ENCODE peak calls at places on chromosome 15, in six cellular contexts. One of them, this sample, is unnamed.

GRCh38 chr15:89972085-89972484 is 29.0 kb upstream of the ZNF710 start:
- ATAC-seq in Right ventricle myocardium superior: no peak
- ATAC-seq in CD4-positive, alpha-beta T cell: no peak
- ATAC-seq in esophagus mucosa: peak
- ATAC-seq in activated B cell treated with CpG ODN at 0.5 μM for 24 hours: no peak
- ATAC-seq in RWPE2: peak
- ATAC-seq in this sample: no peak

GRCh38 chr15:78750566-78750965 is 60.7 kb downstream of the ADAMTS7 start:
- ATAC-seq in Right ventricle myocardium superior: peak
- ATAC-seq in CD4-positive, alpha-beta T cell: no peak
- ATAC-seq in esophagus mucosa: peak
- ATAC-seq in activated B cell treated with CpG ODN at 0.5 μM for 24 hours: no peak
- ATAC-seq in RWPE2: peak
- ATAC-seq in this sample: no peak

GRCh38 chr15:66587020-66587419 is 21.2 kb upstream of the LCTL start:
- ATAC-seq in Right ventricle myocardium superior: no peak
- ATAC-seq in CD4-positive, alpha-beta T cell: no peak
- ATAC-seq in esophagus mucosa: no peak
- ATAC-seq in activated B cell treated with CpG ODN at 0.5 μM for 24 hours: no peak
- ATAC-seq in RWPE2: no peak
- ATAC-seq in this sample: no peak

GRCh38 chr15:69919816-69920215 is 177.9 kb downstream of the TLE3 start:
- ATAC-seq in Right ventricle myocardium superior: no peak
- ATAC-seq in CD4-positive, alpha-beta T cell: no peak
- ATAC-seq in esophagus mucosa: no peak
- ATAC-seq in activated B cell treated with CpG ODN at 0.5 μM for 24 hours: no peak
- ATAC-seq in RWPE2: no peak
- ATAC-seq in this sample: no peak

GRCh38 chr15:35141743-35142356 is 56.8 kb upstream of the NANOGP8 start:
- ATAC-seq in Right ventricle myocardium superior: no peak
- ATAC-seq in CD4-positive, alpha-beta T cell: no peak
- ATAC-seq in esophagus mucosa: peak
- ATAC-seq in activated B cell treated with CpG ODN at 0.5 μM for 24 hours: no peak
- ATAC-seq in RWPE2: peak
- ATAC-seq in this sample: no peak

GRCh38 chr15:80554526-80554925 is 140.6 kb upstream of the ABHD17C start:
- ATAC-seq in Right ventricle myocardium superior: no peak
- ATAC-seq in CD4-positive, alpha-beta T cell: no peak
- ATAC-seq in esophagus mucosa: no peak
- ATAC-seq in activated B cell treated with CpG ODN at 0.5 μM for 24 hours: no peak
- ATAC-seq in RWPE2: no peak
- ATAC-seq in this sample: no peak

GRCh38 chr15:37056894-37057205 is 43.5 kb downstream of the MEIS2 start:
- ATAC-seq in Right ventricle myocardium superior: peak
- ATAC-seq in CD4-positive, alpha-beta T cell: no peak
- ATAC-seq in esophagus mucosa: no peak
- ATAC-seq in activated B cell treated with CpG ODN at 0.5 μM for 24 hours: no peak
- ATAC-seq in RWPE2: no peak
- ATAC-seq in this sample: no peak

GRCh38 chr15:70328137-70329115 is 230.7 kb upstream of the TLE3 start:
- ATAC-seq in Right ventricle myocardium superior: peak
- ATAC-seq in CD4-positive, alpha-beta T cell: no peak
- ATAC-seq in esophagus mucosa: peak
- ATAC-seq in activated B cell treated with CpG ODN at 0.5 μM for 24 hours: peak
- ATAC-seq in RWPE2: no peak
- ATAC-seq in this sample: peak

GRCh38 chr15:77569647-77570186 is 63.0 kb downstream of the LINGO1 start:
- ATAC-seq in Right ventricle myocardium superior: peak
- ATAC-seq in CD4-positive, alpha-beta T cell: no peak
- ATAC-seq in esophagus mucosa: no peak
- ATAC-seq in activated B cell treated with CpG ODN at 0.5 μM for 24 hours: no peak
- ATAC-seq in RWPE2: no peak
- ATAC-seq in this sample: no peak

GRCh38 chr15:32781781-32782180 is 64.0 kb downstream of the GREM1 start:
- ATAC-seq in Right ventricle myocardium superior: no peak
- ATAC-seq in CD4-positive, alpha-beta T cell: no peak
- ATAC-seq in esophagus mucosa: no peak
- ATAC-seq in activated B cell treated with CpG ODN at 0.5 μM for 24 hours: no peak
- ATAC-seq in RWPE2: no peak
- ATAC-seq in this sample: no peak

GRCh38 chr15:31925541-31925940 is 104.8 kb upstream of the CHRNA7 start:
- ATAC-seq in Right ventricle myocardium superior: no peak
- ATAC-seq in CD4-positive, alpha-beta T cell: no peak
- ATAC-seq in esophagus mucosa: no peak
- ATAC-seq in activated B cell treated with CpG ODN at 0.5 μM for 24 hours: no peak
- ATAC-seq in RWPE2: no peak
- ATAC-seq in this sample: no peak

GRCh38 chr15:89845305-89845893 is 30.7 kb upstream of the ANPEP start:
- ATAC-seq in Right ventricle myocardium superior: no peak
- ATAC-seq in CD4-positive, alpha-beta T cell: no peak
- ATAC-seq in esophagus mucosa: peak
- ATAC-seq in activated B cell treated with CpG ODN at 0.5 μM for 24 hours: no peak
- ATAC-seq in RWPE2: peak
- ATAC-seq in this sample: no peak

GRCh38 chr15:93417156-93418077 is 328.4 kb upstream of the RGMA start:
- ATAC-seq in Right ventricle myocardium superior: peak
- ATAC-seq in CD4-positive, alpha-beta T cell: no peak
- ATAC-seq in esophagus mucosa: no peak
- ATAC-seq in activated B cell treated with CpG ODN at 0.5 μM for 24 hours: no peak
- ATAC-seq in RWPE2: no peak
- ATAC-seq in this sample: no peak

GRCh38 chr15:56207711-56208110 is 36.0 kb downstream of the RFX7 start:
- ATAC-seq in Right ventricle myocardium superior: no peak
- ATAC-seq in CD4-positive, alpha-beta T cell: peak
- ATAC-seq in esophagus mucosa: no peak
- ATAC-seq in activated B cell treated with CpG ODN at 0.5 μM for 24 hours: peak
- ATAC-seq in RWPE2: no peak
- ATAC-seq in this sample: peak

GRCh38 chr15:100942656-100943055 is 23.5 kb downstream of the LRRK1 start:
- ATAC-seq in Right ventricle myocardium superior: no peak
- ATAC-seq in CD4-positive, alpha-beta T cell: no peak
- ATAC-seq in esophagus mucosa: no peak
- ATAC-seq in activated B cell treated with CpG ODN at 0.5 μM for 24 hours: no peak
- ATAC-seq in RWPE2: no peak
- ATAC-seq in this sample: no peak

GRCh38 chr15:68553994-68554715 is 24.6 kb upstream of the CORO2B start:
- ATAC-seq in Right ventricle myocardium superior: peak
- ATAC-seq in CD4-positive, alpha-beta T cell: no peak
- ATAC-seq in esophagus mucosa: no peak
- ATAC-seq in activated B cell treated with CpG ODN at 0.5 μM for 24 hours: peak
- ATAC-seq in RWPE2: peak
- ATAC-seq in this sample: no peak

GRCh38 chr15:78070049-78070698 is 7.3 kb downstream of the TBC1D2B start:
- ATAC-seq in Right ventricle myocardium superior: no peak
- ATAC-seq in CD4-positive, alpha-beta T cell: peak
- ATAC-seq in esophagus mucosa: no peak
- ATAC-seq in activated B cell treated with CpG ODN at 0.5 μM for 24 hours: no peak
- ATAC-seq in RWPE2: no peak
- ATAC-seq in this sample: no peak

GRCh38 chr15:27456807-27457206 is 485.8 kb downstream of the GABRG3 start:
- ATAC-seq in Right ventricle myocardium superior: no peak
- ATAC-seq in CD4-positive, alpha-beta T cell: no peak
- ATAC-seq in esophagus mucosa: no peak
- ATAC-seq in activated B cell treated with CpG ODN at 0.5 μM for 24 hours: no peak
- ATAC-seq in RWPE2: no peak
- ATAC-seq in this sample: no peak

GRCh38 chr15:78047631-78048409 is 29.7 kb downstream of the TBC1D2B start:
- ATAC-seq in Right ventricle myocardium superior: peak
- ATAC-seq in CD4-positive, alpha-beta T cell: peak
- ATAC-seq in esophagus mucosa: peak
- ATAC-seq in activated B cell treated with CpG ODN at 0.5 μM for 24 hours: no peak
- ATAC-seq in RWPE2: no peak
- ATAC-seq in this sample: no peak

GRCh38 chr15:72509484-72509883 is 35.4 kb downstream of the ARIH1 start:
- ATAC-seq in Right ventricle myocardium superior: no peak
- ATAC-seq in CD4-positive, alpha-beta T cell: no peak
- ATAC-seq in esophagus mucosa: no peak
- ATAC-seq in activated B cell treated with CpG ODN at 0.5 μM for 24 hours: no peak
- ATAC-seq in RWPE2: no peak
- ATAC-seq in this sample: no peak

GRCh38 chr15:52236015-52236414 is 44.8 kb upstream of the GNB5 start:
- ATAC-seq in Right ventricle myocardium superior: peak
- ATAC-seq in CD4-positive, alpha-beta T cell: no peak
- ATAC-seq in esophagus mucosa: no peak
- ATAC-seq in activated B cell treated with CpG ODN at 0.5 μM for 24 hours: peak
- ATAC-seq in RWPE2: peak
- ATAC-seq in this sample: peak

This sample was measured in stimulated activated memory B cell treated with anti-CD40 and anti-IgM and Interleukin-4, amounts not matched to agents 10 μg/mL and 1 μg/mL and 100 μg/mL, for 72 hours.